ENCODE peak calls at places on chromosomes 6 and 20, in seven cellular contexts. One of them, this sample, is unnamed.

GRCh38 chr6:165660881-165661415 is 2.1 kb downstream of the PDE10A start:
- DNase-seq in brain pericyte: no peak
- DNase-seq in T-cell: no peak
- DNase-seq in right cardiac atrium: no peak
- DNase-seq in left lobe of liver: no peak
- DNase-seq in Daoy: no peak
- DNase-seq in Panc1: no peak
- DNase-seq in this sample: no peak

GRCh38 chr20:25270829-25271251 is 23.0 kb downstream of the PYGB start:
- DNase-seq in Daoy: no peak
- DNase-seq in Panc1: no peak
- DNase-seq in brain pericyte: no peak
- DNase-seq in left lobe of liver: peak
- DNase-seq in right cardiac atrium: no peak
- DNase-seq in T-cell: no peak
- DNase-seq in this sample: peak

GRCh38 chr20:19114410-19114809 is 98.0 kb upstream of the SLC24A3 start:
- DNase-seq in right cardiac atrium: no peak
- DNase-seq in Daoy: no peak
- DNase-seq in T-cell: no peak
- DNase-seq in Panc1: no peak
- DNase-seq in left lobe of liver: no peak
- DNase-seq in brain pericyte: no peak
- DNase-seq in this sample: no peak

GRCh38 chr6:144582939-144583613 is 297.9 kb downstream of the UTRN start:
- DNase-seq in Daoy: no peak
- DNase-seq in brain pericyte: no peak
- DNase-seq in Panc1: no peak
- DNase-seq in right cardiac atrium: peak
- DNase-seq in T-cell: peak
- DNase-seq in left lobe of liver: no peak
- DNase-seq in this sample: peak

GRCh38 chr6:89689732-89690131 is 51.2 kb upstream of the LYRM2 start:
- DNase-seq in brain pericyte: peak
- DNase-seq in Daoy: no peak
- DNase-seq in Panc1: no peak
- DNase-seq in T-cell: no peak
- DNase-seq in right cardiac atrium: no peak
- DNase-seq in left lobe of liver: no peak
- DNase-seq in this sample: no peak

GRCh38 chr6:42315991-42316378 is 98.3 kb upstream of the MRPS10 start:
- DNase-seq in brain pericyte: no peak
- DNase-seq in right cardiac atrium: no peak
- DNase-seq in Daoy: peak
- DNase-seq in T-cell: no peak
- DNase-seq in Panc1: peak
- DNase-seq in left lobe of liver: no peak
- DNase-seq in this sample: no peak

GRCh38 chr6:63882208-63882607 is 246.6 kb downstream of the PHF3 start:
- DNase-seq in Panc1: peak
- DNase-seq in T-cell: no peak
- DNase-seq in Daoy: no peak
- DNase-seq in right cardiac atrium: no peak
- DNase-seq in brain pericyte: no peak
- DNase-seq in left lobe of liver: no peak
- DNase-seq in this sample: no peak

GRCh38 chr6:44446626-44447297 is 59.3 kb downstream of the CDC5L start:
- DNase-seq in right cardiac atrium: no peak
- DNase-seq in left lobe of liver: no peak
- DNase-seq in Daoy: peak
- DNase-seq in brain pericyte: no peak
- DNase-seq in Panc1: no peak
- DNase-seq in T-cell: no peak
- DNase-seq in this sample: no peak

GRCh38 chr6:15421945-15422733 is 176.3 kb downstream of the JARID2 start:
- DNase-seq in brain pericyte: no peak
- DNase-seq in left lobe of liver: no peak
- DNase-seq in Panc1: no peak
- DNase-seq in T-cell: no peak
- DNase-seq in Daoy: no peak
- DNase-seq in right cardiac atrium: no peak
- DNase-seq in this sample: no peak

GRCh38 chr6:69980624-69981023 is 114.3 kb downstream of the COL19A1 start:
- DNase-seq in left lobe of liver: no peak
- DNase-seq in brain pericyte: no peak
- DNase-seq in T-cell: no peak
- DNase-seq in right cardiac atrium: no peak
- DNase-seq in Daoy: no peak
- DNase-seq in Panc1: no peak
- DNase-seq in this sample: no peak

GRCh38 chr20:56271974-56272373 is 23.4 kb downstream of the MC3R start:
- DNase-seq in T-cell: no peak
- DNase-seq in right cardiac atrium: no peak
- DNase-seq in brain pericyte: no peak
- DNase-seq in Panc1: no peak
- DNase-seq in Daoy: no peak
- DNase-seq in left lobe of liver: no peak
- DNase-seq in this sample: no peak

GRCh38 chr6:135675862-135676261 is 175.6 kb upstream of the PDE7B start:
- DNase-seq in Daoy: peak
- DNase-seq in T-cell: no peak
- DNase-seq in Panc1: peak
- DNase-seq in brain pericyte: peak
- DNase-seq in right cardiac atrium: no peak
- DNase-seq in left lobe of liver: no peak
- DNase-seq in this sample: no peak

GRCh38 chr6:145206247-145206907 is 528.9 kb downstream of the EPM2A start:
- DNase-seq in right cardiac atrium: no peak
- DNase-seq in T-cell: no peak
- DNase-seq in brain pericyte: no peak
- DNase-seq in left lobe of liver: no peak
- DNase-seq in Panc1: no peak
- DNase-seq in Daoy: no peak
- DNase-seq in this sample: no peak

GRCh38 chr6:150418825-150419594 is 50.2 kb downstream of the IYD start:
- DNase-seq in Panc1: no peak
- DNase-seq in T-cell: no peak
- DNase-seq in right cardiac atrium: peak
- DNase-seq in Daoy: peak
- DNase-seq in left lobe of liver: peak
- DNase-seq in brain pericyte: peak
- DNase-seq in this sample: peak

GRCh38 chr6:148635070-148635743 is 111.6 kb upstream of the UST start:
- DNase-seq in right cardiac atrium: no peak
- DNase-seq in brain pericyte: no peak
- DNase-seq in Panc1: no peak
- DNase-seq in T-cell: no peak
- DNase-seq in left lobe of liver: no peak
- DNase-seq in Daoy: no peak
- DNase-seq in this sample: no peak

GRCh38 chr6:139801571-139802321 is 427.3 kb upstream of the CITED2 start:
- DNase-seq in Panc1: no peak
- DNase-seq in brain pericyte: no peak
- DNase-seq in right cardiac atrium: no peak
- DNase-seq in T-cell: no peak
- DNase-seq in left lobe of liver: no peak
- DNase-seq in Daoy: peak
- DNase-seq in this sample: no peak

GRCh38 chr6:105678516-105678915 is 275.6 kb upstream of the PREP start:
- DNase-seq in Panc1: no peak
- DNase-seq in brain pericyte: no peak
- DNase-seq in Daoy: no peak
- DNase-seq in right cardiac atrium: no peak
- DNase-seq in left lobe of liver: no peak
- DNase-seq in T-cell: no peak
- DNase-seq in this sample: no peak

GRCh38 chr6:162622572-162622971 is 105.0 kb downstream of the PRKN start:
- DNase-seq in T-cell: no peak
- DNase-seq in Daoy: no peak
- DNase-seq in right cardiac atrium: no peak
- DNase-seq in left lobe of liver: no peak
- DNase-seq in brain pericyte: no peak
- DNase-seq in Panc1: no peak
- DNase-seq in this sample: no peak

GRCh38 chr6:146886587-146887446 is 288.0 kb downstream of the ADGB start:
- DNase-seq in right cardiac atrium: no peak
- DNase-seq in T-cell: no peak
- DNase-seq in left lobe of liver: no peak
- DNase-seq in Daoy: no peak
- DNase-seq in Panc1: no peak
- DNase-seq in brain pericyte: no peak
- DNase-seq in this sample: no peak

GRCh38 chr6:37061157-37061804 is 55.8 kb downstream of the FGD2 start:
- DNase-seq in brain pericyte: no peak
- DNase-seq in Daoy: no peak
- DNase-seq in Panc1: no peak
- DNase-seq in left lobe of liver: peak
- DNase-seq in T-cell: no peak
- DNase-seq in right cardiac atrium: peak
- DNase-seq in this sample: peak

GRCh38 chr6:135234492-135234780 is 53.3 kb downstream of the MYB start:
- DNase-seq in T-cell: no peak
- DNase-seq in Panc1: no peak
- DNase-seq in Daoy: no peak
- DNase-seq in brain pericyte: no peak
- DNase-seq in left lobe of liver: no peak
- DNase-seq in right cardiac atrium: no peak
- DNase-seq in this sample: no peak

GRCh38 chr6:14059791-14060436 is 57.7 kb upstream of the CD83 start:
- DNase-seq in Daoy: peak
- DNase-seq in left lobe of liver: peak
- DNase-seq in brain pericyte: no peak
- DNase-seq in T-cell: no peak
- DNase-seq in right cardiac atrium: peak
- DNase-seq in Panc1: no peak
- DNase-seq in this sample: peak

GRCh38 chr6:4518506-4518905 is 257.7 kb upstream of the CDYL start:
- DNase-seq in T-cell: no peak
- DNase-seq in brain pericyte: no peak
- DNase-seq in Panc1: no peak
- DNase-seq in Daoy: no peak
- DNase-seq in left lobe of liver: no peak
- DNase-seq in right cardiac atrium: no peak
- DNase-seq in this sample: no peak

GRCh38 chr6:37576336-37576737 is 76.6 kb upstream of the CCDC167 start:
- DNase-seq in Daoy: peak
- DNase-seq in brain pericyte: no peak
- DNase-seq in left lobe of liver: no peak
- DNase-seq in right cardiac atrium: no peak
- DNase-seq in T-cell: no peak
- DNase-seq in Panc1: peak
- DNase-seq in this sample: no peak

GRCh38 chr6:153162172-153162571 is 31.1 kb upstream of the RGS17 start:
- DNase-seq in T-cell: no peak
- DNase-seq in Panc1: no peak
- DNase-seq in brain pericyte: no peak
- DNase-seq in Daoy: no peak
- DNase-seq in right cardiac atrium: no peak
- DNase-seq in left lobe of liver: no peak
- DNase-seq in this sample: no peak